ENCODE peak calls at places on chromosomes 6 and 20, in six cellular contexts. C is testis, S is left ventricle myocardium inferior, W is pancreas, A is prostate gland, R is heart right ventricle. H is an unnamed sample.

GRCh38 chr20:18719426-18719825 is 94.2 kb upstream of the SCP2D1 start:
- DNase-seq in S (no peak), A (no peak), W (no peak), C (no peak), R (no peak), H (no peak)

GRCh38 chr6:165725201-165725600 is 62.2 kb upstream of the PDE10A start:
- DNase-seq in S (no peak), R (no peak), A (no peak), W (no peak), C (no peak), H (no peak)

GRCh38 chr6:116387374-116387773 is 16.6 kb downstream of the DSE start:
- DNase-seq in W (no peak), A (no peak), S (no peak), R (no peak), C (no peak), H (no peak)

GRCh38 chr20:62596486-62596885 is 45.8 kb upstream of the SLCO4A1 start:
- DNase-seq in S (no peak), C (no peak), W (no peak), A (no peak), R (no peak), H (no peak)

GRCh38 chr20:8913452-8913851 is 155.4 kb upstream of the PLCB4 start:
- DNase-seq in S (no peak), C (no peak), A (no peak), R (no peak), W (no peak), H (no peak)

GRCh38 chr6:15526129-15526764 is 136.6 kb downstream of the DTNBP1 start:
- DNase-seq in A (no peak), S (no peak), R (no peak), W (no peak), C (no peak), H (no peak)

GRCh38 chr6:43020847-43021246 is 576 bp upstream of the RRP36 start:
- DNase-seq in W (no peak), C (no peak), S (no peak), R (no peak), A (no peak), H (no peak)

GRCh38 chr6:168601101-168601500 is 160.1 kb downstream of the SMOC2 start:
- DNase-seq in A (no peak), R (no peak), W (no peak), S (no peak), C (peak; percentile 10), H (no peak)

GRCh38 chr6:33692760-33693158 is 18.7 kb downstream of the UQCC2 start:
- DNase-seq in W (no peak), R (peak; percentile 38), C (peak; percentile 45), S (no peak), A (no peak), H (peak; percentile 66)

GRCh38 chr6:81934936-81935335 is 182.5 kb upstream of the TENT5A start:
- DNase-seq in R (no peak), A (no peak), S (no peak), W (no peak), C (no peak), H (no peak)

GRCh38 chr6:52544325-52545022 is 32.4 kb downstream of the TRAM2 start:
- DNase-seq in W (no peak), A (no peak), R (no peak), S (no peak), C (no peak), H (no peak)

GRCh38 chr20:63553933-63554290 is at the start of gene FNDC11:
- DNase-seq in W (no peak), S (no peak), A (no peak), C (peak; percentile 41), R (peak; percentile 42), H (peak; percentile 12)

GRCh38 chr6:109991307-109992101 is 13.4 kb downstream of the GPR6 start:
- DNase-seq in S (no peak), A (no peak), C (no peak), R (no peak), W (no peak), H (no peak)

GRCh38 chr6:35259946-35260626 is 551 bp downstream of the ZNF76 start:
- DNase-seq in A (peak; percentile 36), S (peak; percentile 76), W (peak; percentile 78), C (peak; percentile 73), R (peak; percentile 78), H (peak; percentile 71)

GRCh38 chr20:47735412-47736400 is 49.6 kb downstream of the SULF2 start:
- DNase-seq in S (peak; percentile 36), A (no peak), C (no peak), W (peak; percentile 41), R (peak; percentile 30), H (no peak)

GRCh38 chr20:43680976-43681375 is 14.1 kb downstream of the MYBL2 start:
- DNase-seq in R (no peak), A (no peak), W (no peak), C (no peak), S (no peak), H (no peak)

GRCh38 chr20:15875446-15875845 is 697.8 kb downstream of the KIF16B start:
- DNase-seq in A (no peak), W (no peak), S (no peak), C (peak; percentile 69), R (no peak), H (no peak)

GRCh38 chr6:157791461-157791860 is 31.6 kb upstream of the SNX9 start:
- DNase-seq in C (no peak), S (no peak), W (peak; percentile 37), R (no peak), A (no peak), H (no peak)

GRCh38 chr20:56624786-56625681 is 4.1 kb upstream of the TFAP2C start:
- DNase-seq in A (no peak), W (no peak), C (peak; percentile 16), S (no peak), R (no peak), H (no peak)

GRCh38 chr6:117829594-117830319 is 77.3 kb upstream of the SLC35F1 start:
- DNase-seq in R (no peak), A (no peak), W (no peak), C (no peak), S (no peak), H (no peak)

GRCh38 chr20:19969106-19969505 is 48.1 kb upstream of the NAA20 start:
- DNase-seq in S (no peak), R (no peak), C (no peak), A (no peak), W (no peak), H (no peak)

DNA sequence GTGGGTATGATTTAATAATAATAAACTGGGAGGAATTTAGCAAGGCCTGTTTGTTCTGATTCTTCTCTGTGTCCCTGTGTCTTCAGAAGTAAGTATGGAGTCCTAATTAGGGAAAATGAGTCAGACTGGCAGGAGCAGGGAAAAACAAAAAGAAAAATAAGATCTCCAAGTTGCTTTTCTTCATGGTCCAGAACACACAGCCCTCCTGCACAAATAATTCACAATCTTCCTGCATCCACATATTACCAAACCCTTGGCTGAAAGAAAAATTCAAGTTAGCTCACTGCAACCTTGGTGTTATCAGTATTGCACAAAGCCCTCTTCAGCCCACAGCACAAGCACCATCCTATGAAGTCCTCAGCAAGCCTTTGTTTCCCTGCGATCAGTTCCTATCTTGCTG is 142.0 kb upstream of the LAMA2 start:
- DNase-seq in C (no peak), R (no peak), A (no peak), W (no peak), S (no peak), H (no peak)
- TF ChIP-seq CTCF in C (no peak), R (no peak), A (no peak), W (no peak), S (no peak), H (no peak)

DNA sequence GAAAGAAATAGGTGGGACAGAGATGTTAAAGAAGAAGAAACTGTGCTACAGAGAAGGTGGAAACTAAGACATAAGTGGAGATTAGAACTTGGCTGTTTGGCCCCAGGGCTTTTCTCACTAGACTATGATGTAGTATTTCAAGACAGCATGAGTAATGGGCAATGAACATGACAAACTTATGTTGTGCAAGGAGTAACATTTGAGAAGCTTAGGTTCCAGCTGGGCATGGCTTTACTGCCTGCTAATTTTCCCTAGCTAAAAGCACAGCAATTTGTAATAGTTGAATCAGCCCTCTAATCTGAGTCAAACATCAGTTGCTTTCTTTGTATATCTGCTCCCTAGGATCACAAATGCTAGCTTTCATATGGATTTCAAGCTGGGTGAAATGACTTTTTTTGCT is 294.3 kb upstream of the BMP2 start:
- DNase-seq in R (no peak), A (no peak), W (no peak), S (no peak), C (no peak), H (no peak)
- H3K27ac ChIP-seq in R (no peak overlapping the region), A (no peak overlapping the region), W (no peak overlapping the region), S (no peak overlapping the region), C (no peak overlapping the region), H (no peak overlapping the region)

DNA sequence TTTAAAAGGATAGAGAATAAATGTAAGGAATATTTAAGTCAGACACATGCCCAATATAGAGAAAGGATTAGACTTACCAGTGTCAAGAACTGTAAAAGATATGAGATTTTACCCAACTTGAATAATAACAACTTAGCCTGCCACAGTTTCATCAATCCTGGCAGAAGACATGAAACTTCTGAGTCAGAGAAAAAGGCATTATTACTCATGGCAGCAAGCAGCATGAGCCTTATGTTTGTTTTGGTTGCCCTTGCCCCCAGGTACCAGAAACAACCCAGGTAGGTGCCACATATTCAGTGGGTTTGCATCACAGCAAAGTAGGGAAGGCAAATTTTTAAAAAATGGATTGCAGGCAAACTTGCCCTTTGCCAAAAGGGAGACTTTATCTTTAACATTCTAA is 184.8 kb downstream of the COL19A1 start:
- DNase-seq in W (no peak), A (no peak), S (no peak), R (no peak), C (no peak), H (no peak)
- H3K27me3 ChIP-seq in W (peaks cover 3% of the 10 kb centered on the region), A (no peaks in the 10 kb centered on the region), S (no peaks in the 10 kb centered on the region), R (no peaks in the 10 kb centered on the region), C (no peaks in the 10 kb centered on the region), H (no peaks in the 10 kb centered on the region)

GRCh38 chr6:159234102-159234553 is 64.9 kb downstream of the FNDC1 start:
- DNase-seq in A (no peak), S (no peak), W (no peak), R (no peak), C (no peak), H (no peak)

GRCh38 chr6:159232106-159232645 is 63.0 kb downstream of the FNDC1 start:
- DNase-seq in W (no peak), C (no peak), A (no peak), S (no peak), R (no peak), H (no peak)

GRCh38 chr6:159232751-159233150 is 63.6 kb downstream of the FNDC1 start:
- DNase-seq in R (no peak), A (no peak), S (no peak), C (no peak), W (no peak), H (no peak)

GRCh38 chr6:159229526-159229925 is 60.3 kb downstream of the FNDC1 start:
- DNase-seq in A (no peak), S (no peak), R (no peak), C (no peak), W (no peak), H (no peak)

DNA sequence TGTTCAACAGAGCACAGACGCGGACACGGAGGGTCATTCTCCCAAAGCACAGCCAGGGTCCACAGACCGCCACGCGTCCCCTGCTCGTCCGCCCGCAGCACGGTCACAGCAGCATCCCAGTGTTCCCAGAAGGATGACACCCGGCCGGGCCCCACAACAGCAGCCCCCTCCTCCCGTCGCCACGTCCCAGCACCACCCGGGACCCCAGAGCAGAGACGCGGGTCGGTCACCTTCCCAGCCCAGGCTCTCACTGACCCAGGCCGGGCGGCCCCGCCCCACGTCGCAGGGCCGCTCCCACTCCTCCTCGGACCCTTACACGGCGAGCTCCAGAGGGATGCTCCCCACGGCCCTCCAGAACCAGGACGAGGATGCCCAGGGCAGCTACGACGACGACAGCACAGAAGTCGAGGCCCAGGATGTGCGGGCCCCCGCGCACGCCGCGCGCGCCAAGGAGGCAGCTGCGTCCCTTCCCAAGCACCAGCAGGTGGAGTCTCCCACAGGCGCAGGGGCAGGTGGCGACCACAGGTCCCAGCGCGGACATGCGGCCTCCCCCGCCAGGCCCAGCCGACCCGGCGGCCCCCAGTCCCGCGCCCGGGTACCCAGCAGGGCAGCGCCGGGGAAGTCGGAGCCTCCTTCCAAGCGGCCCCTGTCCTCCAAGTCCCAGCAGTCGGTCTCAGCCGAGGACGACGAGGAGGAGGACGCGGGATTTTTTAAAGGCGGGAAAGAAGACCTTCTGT is 64.3 kb downstream of the FNDC1 start:
- DNase-seq in W (peak; percentile 59), C (no peak), S (no peak), A (no peak), R (no peak), H (no peak)
- TF ChIP-seq CTCF in W (no peak), C (no peak), S (no peak), A (no peak), R (peak; percentile 7), H (no peak)